ENCODE peak calls at places on chromosome 19, in five cellular contexts. U is stimulated activated naive CD8-positive, alpha-beta T cell treated with anti-CD3 and anti-CD28 coated beads, Interleukin-15, amount 100 ng/mL, for 72 hours; I is heart left ventricle; G is cardiac fibroblast; X is EH. Z is an unnamed sample.

GRCh38 chr19:17358395-17358794 is 18.7 kb downstream of the PLVAP start:
- DNase-seq in U (no peak), I (no peak), X (peak), G (peak), Z (peak)

GRCh38 chr19:13007292-13008045 is 12.2 kb downstream of the NFIX start:
- DNase-seq in X (no peak), U (no peak), G (no peak), I (peak), Z (peak)

GRCh38 chr19:12953456-12954149 is 3.4 kb downstream of the GADD45GIP1 start:
- DNase-seq in U (no peak), G (no peak), X (no peak), I (no peak), Z (no peak)

GRCh38 chr19:41753936-41754529 is 1.3 kb upstream of the CEACAM6 start:
- DNase-seq in X (peak), U (peak), G (peak), I (no peak), Z (no peak)

GRCh38 chr19:38736413-38737280 is 7.6 kb downstream of the CAPN12 start:
- DNase-seq in G (no peak), X (peak), I (no peak), U (peak), Z (peak)

GRCh38 chr19:29482855-29483640 is 42.7 kb upstream of the VSTM2B start:
- DNase-seq in I (no peak), G (no peak), U (no peak), X (no peak), Z (no peak)

GRCh38 chr19:52648336-52648990 is 10.3 kb upstream of the ZNF83 start:
- DNase-seq in G (peak), U (no peak), X (peak), I (no peak), Z (no peak)

GRCh38 chr19:44756089-44756562 is 7.6 kb downstream of the BCL3 start:
- DNase-seq in U (no peak), I (no peak), X (no peak), G (peak), Z (no peak)

GRCh38 chr19:10222201-10222890 is 8.8 kb downstream of the S1PR2 start:
- DNase-seq in I (no peak), X (no peak), U (no peak), G (no peak), Z (no peak)

GRCh38 chr19:2170219-2170618 is 6.5 kb downstream of the DOT1L start:
- DNase-seq in G (no peak), I (no peak), X (no peak), U (no peak), Z (no peak)

GRCh38 chr19:4748185-4748584 is 24.5 kb upstream of the DPP9 start:
- DNase-seq in I (no peak), X (no peak), G (no peak), U (no peak), Z (no peak)

GRCh38 chr19:56144396-56144795 is 3.3 kb downstream of the ZNF444 start:
- DNase-seq in U (no peak), G (no peak), X (no peak), I (no peak), Z (no peak)

GRCh38 chr19:13404236-13404635 is 102.0 kb downstream of the CACNA1A start:
- DNase-seq in X (no peak), G (no peak), I (no peak), U (no peak), Z (no peak)

GRCh38 chr19:45245826-45246225 is 619 bp upstream of the EXOC3L2 start:
- DNase-seq in G (peak), X (peak), U (no peak), I (no peak), Z (no peak)

GRCh38 chr19:22530042-22530441 is 104.1 kb upstream of the ZNF492 start:
- DNase-seq in X (no peak), I (no peak), U (no peak), G (no peak), Z (no peak)

GRCh38 chr19:11164879-11165406 is 9.4 kb upstream of the SPC24 start:
- DNase-seq in G (peak), X (peak), U (no peak), I (peak), Z (peak)

GRCh38 chr19:28847468-28847867 is 365.5 kb downstream of the UQCRFS1 start:
- DNase-seq in G (no peak), X (peak), U (no peak), I (no peak), Z (no peak)

Z was measured in psoas muscle.